ENCODE peak calls at places on chromosomes 2 and 18, in eight cellular contexts. H is neural crest cell; D is iris pigment epithelial cell; K is stimulated activated CD8-positive, alpha-beta memory T cell treated with anti-CD3 and anti-CD28 coated beads, Interleukin-7, amount 100 ng/mL, for 1 hour; U is NCI-H69; X is fibroblast of lung; O is T-helper 22 cell; W is heart right ventricle. G is an unnamed sample.
A peak's percentile ranks its signal among the peaks of the same experiment; 100 is the strongest.

GRCh38 chr2:68726608-68727367 is 7.8 kb upstream of the ARHGAP25 start:
- DNase-seq in D (no peak), K (peak; percentile 46), O (peak; percentile 75), H (no peak), W (no peak), U (no peak), X (no peak), G (no peak)

GRCh38 chr2:208033701-208034502 is 8.6 kb upstream of the PLEKHM3 start:
- DNase-seq in U (peak; percentile 30), O (no peak), W (no peak), H (no peak), K (no peak), X (no peak), D (peak; percentile 63), G (no peak)

GRCh38 chr2:99399795-99400194 is 62.6 kb downstream of the EIF5B start:
- DNase-seq in X (no peak), O (no peak), W (no peak), U (no peak), D (no peak), H (no peak), K (no peak), G (no peak)

GRCh38 chr2:121241466-121241865 is 43.5 kb downstream of the TFCP2L1 start:
- DNase-seq in W (no peak), X (no peak), K (no peak), D (no peak), H (no peak), O (no peak), U (peak; percentile 3), G (no peak)

GRCh38 chr18:10524507-10525425 is 1.1 kb upstream of the NAPG start:
- DNase-seq in X (peak; percentile 14), O (no peak), H (no peak), K (no peak), U (peak; percentile 47), W (no peak), D (peak; percentile 48), G (no peak)

GRCh38 chr2:100418563-100418962 is 1.1 kb upstream of the CHST10 start:
- DNase-seq in H (no peak), O (no peak), K (no peak), D (no peak), U (no peak), X (no peak), W (no peak), G (no peak)

GRCh38 chr2:173058673-173059072 is 17.0 kb upstream of the MAP3K20 start:
- DNase-seq in K (no peak), D (peak; percentile 80), X (no peak), U (no peak), W (no peak), O (no peak), H (no peak), G (no peak)

GRCh38 chr18:24766376-24766775 is 305.9 kb downstream of the HRH4 start:
- DNase-seq in X (peak; percentile 6), D (no peak), K (no peak), H (no peak), U (no peak), O (no peak), W (no peak), G (no peak)

GRCh38 chr2:227460079-227460485 is 11.9 kb upstream of the AGFG1 start:
- DNase-seq in W (no peak), U (no peak), X (peak; percentile 77), H (no peak), K (peak; percentile 26), O (peak; percentile 55), D (peak; percentile 84), G (no peak)

GRCh38 chr2:238670341-238670681 is 177.6 kb upstream of the TWIST2 start:
- DNase-seq in O (no peak), X (no peak), D (no peak), U (no peak), H (no peak), K (no peak), W (no peak), G (no peak)

GRCh38 chr2:120497261-120497977 is 151.5 kb downstream of the INHBB start:
- DNase-seq in H (no peak), U (no peak), X (no peak), K (no peak), O (no peak), W (no peak), D (no peak), G (no peak)

G was measured in 8988T.